ENCODE peak calls at places on chromosomes 6 and 20, in nine cellular contexts. O, P, S, R, J, N, D, V and K are unnamed samples.
A peak's percentile ranks its signal among the peaks of the same experiment; 100 is the strongest.

GRCh38 chr6:71621918-71622519 is 264.3 kb upstream of the RIMS1 start:
- DNase-seq in O (no peak), P (peak; percentile 30), S (peak; percentile 3), R (peak; percentile 1), J (no peak), N (peak; percentile 3), D (no peak), V (no peak), K (peak; percentile 30)

GRCh38 chr6:111591370-111591900 is 14.2 kb downstream of the TRAF3IP2 start:
- DNase-seq in O (no peak), P (peak; percentile 90), S (peak; percentile 93), R (no peak), J (no peak), N (peak; percentile 98), D (no peak), V (no peak), K (peak; percentile 99)

GRCh38 chr6:150079604-150080003 is 10.7 kb upstream of the ULBP3 start:
- DNase-seq in O (no peak), P (no peak), S (no peak), R (no peak), J (no peak), N (no peak), D (no peak), V (no peak), K (no peak)

GRCh38 chr6:33174784-33175183 is 17.5 kb downstream of the COL11A2 start:
- DNase-seq in O (no peak), P (no peak), S (no peak), R (no peak), J (no peak), N (no peak), D (no peak), V (no peak), K (no peak)

GRCh38 chr6:142686719-142686996 is 258.3 kb downstream of the HIVEP2 start:
- DNase-seq in O (no peak), P (no peak), S (no peak), R (no peak), J (no peak), N (no peak), D (no peak), V (no peak), K (no peak)

GRCh38 chr20:42530855-42531674 is 658.6 kb downstream of the PTPRT start:
- DNase-seq in O (peak; percentile 18), P (peak; percentile 54), S (peak; percentile 21), R (peak; percentile 39), J (peak; percentile 15), N (peak; percentile 26), D (peak; percentile 38), V (no peak), K (peak; percentile 1)

GRCh38 chr6:134739299-134740090 is 210.4 kb downstream of the ALDH8A1 start:
- DNase-seq in O (no peak), P (no peak), S (peak; percentile 51), R (no peak), J (no peak), N (peak; percentile 29), D (no peak), V (no peak), K (no peak)

GRCh38 chr20:25300496-25301170 is 52.7 kb downstream of the PYGB start:
- DNase-seq in O (no peak), P (no peak), S (no peak), R (no peak), J (no peak), N (peak; percentile 20), D (no peak), V (no peak), K (no peak)

GRCh38 chr6:6386010-6386409 is 65.5 kb upstream of the F13A1 start:
- DNase-seq in O (no peak), P (no peak), S (peak; percentile 4), R (no peak), J (no peak), N (no peak), D (no peak), V (no peak), K (no peak)

GRCh38 chr6:90219168-90219985 is 77.3 kb downstream of the BACH2 start:
- DNase-seq in O (no peak), P (peak; percentile 81), S (no peak), R (no peak), J (peak; percentile 51), N (peak; percentile 87), D (no peak), V (peak; percentile 37), K (peak; percentile 92)

GRCh38 chr6:108988291-108988690 is 106.4 kb downstream of the SESN1 start:
- DNase-seq in O (no peak), P (no peak), S (no peak), R (no peak), J (no peak), N (no peak), D (no peak), V (no peak), K (no peak)

GRCh38 chr6:112279044-112279916 is 24.9 kb upstream of the LAMA4 start:
- DNase-seq in O (no peak), P (no peak), S (no peak), R (no peak), J (no peak), N (peak; percentile 48), D (no peak), V (no peak), K (no peak)

GRCh38 chr20:57993738-57994431 is 234.6 kb downstream of the ANKRD60 start:
- DNase-seq in O (no peak), P (no peak), S (no peak), R (no peak), J (no peak), N (no peak), D (no peak), V (no peak), K (peak; percentile 26)

GRCh38 chr6:21887301-21888185 is 294.0 kb downstream of the SOX4 start:
- DNase-seq in O (no peak), P (no peak), S (no peak), R (no peak), J (no peak), N (peak; percentile 55), D (no peak), V (no peak), K (peak; percentile 13)

GRCh38 chr6:123323419-123324329 is 313.1 kb downstream of the TRDN start:
- DNase-seq in O (no peak), P (peak; percentile 54), S (peak; percentile 4), R (no peak), J (no peak), N (peak; percentile 15), D (no peak), V (no peak), K (peak; percentile 1)

GRCh38 chr6:35295521-35296315 is 1.9 kb upstream of the DEF6 start:
- DNase-seq in O (no peak), P (no peak), S (no peak), R (no peak), J (no peak), N (no peak), D (no peak), V (no peak), K (no peak)
- TF ChIP-seq CTCF in O (no peak), P (no peak), S (no peak), R (no peak), J (no peak), N (no peak), D (no peak), V (no peak), K (no peak)

GRCh38 chr6:167338551-167339117 is 13.7 kb downstream of the TTLL2 start:
- DNase-seq in O (no peak), P (no peak), S (no peak), R (no peak), J (no peak), N (no peak), D (no peak), V (no peak), K (no peak)
- TF ChIP-seq CTCF in O (no peak), P (no peak), S (no peak), R (no peak), J (no peak), N (no peak), D (no peak), V (no peak), K (no peak)

GRCh38 chr20:62423326-62423706 is 4.0 kb downstream of the RBBP8NL start:
- DNase-seq in O (no peak), P (no peak), S (no peak), R (no peak), J (no peak), N (no peak), D (no peak), V (no peak), K (no peak)
- TF ChIP-seq CTCF in O (no peak), P (no peak), S (no peak), R (no peak), J (no peak), N (no peak), D (no peak), V (no peak), K (no peak)

GRCh38 chr20:34820805-34821578 is 4.5 kb downstream of the NCOA6 start:
- DNase-seq in O (no peak), P (no peak), S (no peak), R (no peak), J (no peak), N (no peak), D (no peak), V (no peak), K (no peak)

GRCh38 chr20:34824026-34824860 is 1.2 kb downstream of the NCOA6 start:
- DNase-seq in O (peak; percentile 76), P (peak; percentile 81), S (peak; percentile 92), R (peak; percentile 86), J (peak; percentile 51), N (peak; percentile 54), D (peak; percentile 81), V (peak; percentile 37), K (peak; percentile 46)

GRCh38 chr20:34825530-34826362 is at the start of gene NCOA6:
- DNase-seq in O (peak; percentile 91), P (peak; percentile 93), S (peak; percentile 96), R (peak; percentile 92), J (peak; percentile 85), N (peak; percentile 90), D (peak; percentile 93), V (peak; percentile 84), K (peak; percentile 78)

GRCh38 chr20:34829191-34829590 is 3.7 kb upstream of the NCOA6 start:
- DNase-seq in O (no peak), P (no peak), S (no peak), R (no peak), J (no peak), N (no peak), D (no peak), V (no peak), K (no peak)

GRCh38 chr20:34824861-34825529 is 456 bp downstream of the NCOA6 start:
- DNase-seq in O (peak; percentile 85), P (peak; percentile 87), S (peak; percentile 60), R (peak; percentile 76), J (peak; percentile 78), N (peak; percentile 47), D (peak; percentile 87), V (peak; percentile 73), K (peak; percentile 49)
- TF ChIP-seq CTCF in O (peak; percentile 22), P (peak; percentile 31), S (no peak), R (no peak), J (no peak), N (no peak), D (peak; percentile 9), V (peak; percentile 37), K (no peak)

DNA sequence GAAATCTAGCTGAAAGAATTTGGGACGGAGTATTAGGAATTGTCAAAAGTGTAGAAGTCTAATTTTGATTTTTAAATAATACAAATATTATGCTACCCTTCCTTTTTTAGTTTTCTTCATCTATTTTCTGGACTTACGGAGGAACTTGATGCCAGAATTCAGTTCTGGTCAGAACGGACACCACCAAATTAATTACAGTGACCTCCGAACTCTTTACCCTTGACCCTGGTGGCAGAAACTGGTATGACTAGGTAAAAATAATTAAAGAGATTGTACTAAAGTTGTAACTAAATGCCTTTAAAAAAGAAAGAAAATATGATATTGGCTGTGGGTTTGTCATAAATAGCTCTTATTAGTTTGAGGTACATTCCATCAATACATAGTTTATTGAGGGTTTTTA is 751.1 kb upstream of the MAP3K7 start:
- DNase-seq in O (no peak), P (no peak), S (no peak), R (no peak), J (no peak), N (no peak), D (no peak), V (no peak), K (no peak)
- TF ChIP-seq CTCF in O (no peak), P (no peak), S (no peak), R (peak; percentile 16), J (peak; percentile 37), N (peak; percentile 16), D (no peak), V (peak; percentile 47), K (no peak)